ENCODE peak calls at places on chromosomes 5 and 9, in five cellular contexts. H, G, A, S and X are unnamed samples. For H3K9me2, the result is how much of the 10 kb centered on the place peaks cover.

GRCh38 chr5:19256036-19256435 is 732.0 kb downstream of the CDH18 start:
- DNase-seq in H (no peak), A (no peak), G (no peak), S (no peak), X (peak)

GRCh38 chr9:116661037-116661954 is 25.8 kb upstream of the TRIM32 start:
- DNase-seq in H (peak), S (peak), G (peak), A (peak), X (peak)

GRCh38 chr5:13217636-13218035 is 726.9 kb downstream of the DNAH5 start:
- DNase-seq in G (no peak), H (no peak), S (no peak), A (no peak), X (no peak)

GRCh38 chr9:80292231-80292630 is 720.5 kb downstream of the TLE4 start:
- DNase-seq in S (no peak), G (no peak), H (no peak), A (no peak), X (no peak)

GRCh38 chr5:543351-543750 is 19.1 kb upstream of the SLC9A3 start:
- DNase-seq in H (no peak), S (no peak), G (no peak), A (no peak), X (no peak)

GRCh38 chr5:4480528-4481404 is 659.4 kb upstream of the ADAMTS16 start:
- DNase-seq in S (no peak), A (no peak), H (no peak), G (no peak), X (no peak)

GRCh38 chr5:151570512-151571269 is 20.4 kb downstream of the FAT2 start:
- DNase-seq in G (peak), H (no peak), A (peak), S (peak), X (no peak)

GRCh38 chr5:88664630-88665029 is 218.4 kb downstream of the MEF2C start:
- DNase-seq in H (no peak), S (no peak), G (no peak), A (peak), X (no peak)

GRCh38 chr5:1052076-1052475 is 43.5 kb downstream of the NKD2 start:
- DNase-seq in H (no peak), S (no peak), G (no peak), A (peak), X (no peak)

GRCh38 chr5:138843789-138844461 is 31.2 kb downstream of the LRRTM2 start:
- DNase-seq in H (peak), S (no peak), A (no peak), G (no peak), X (no peak)

GRCh38 chr5:79107020-79107796 is 4.4 kb upstream of the BHMT start:
- DNase-seq in G (no peak), A (no peak), H (peak), S (no peak), X (no peak)

GRCh38 chr5:71633255-71634155 is 46.4 kb downstream of the MCCC2 start:
- DNase-seq in A (no peak), G (no peak), H (no peak), S (no peak), X (no peak)

GRCh38 chr5:71629950-71630349 is 42.8 kb downstream of the MCCC2 start:
- DNase-seq in H (no peak), A (no peak), G (no peak), S (no peak), X (no peak)

GRCh38 chr5:71632168-71632567 is 45.0 kb downstream of the MCCC2 start:
- DNase-seq in G (no peak), S (no peak), A (no peak), H (no peak), X (no peak)

GRCh38 chr5:71631070-71631469 is 43.9 kb downstream of the MCCC2 start:
- DNase-seq in H (no peak), A (no peak), S (no peak), G (no peak), X (no peak)
- H3K9me2 ChIP-seq in H (under half), A (under half), S (under half), G (under half), X (under half)

GRCh38 chr9:34653131-34653530 is 1.1 kb downstream of the IL11RA start:
- DNase-seq in G (no peak), A (no peak), S (no peak), H (peak), X (no peak)
- H3K4me3 ChIP-seq in G (no peak), A (no peak), S (no peak), H (peak), X (no peak)

DNA sequence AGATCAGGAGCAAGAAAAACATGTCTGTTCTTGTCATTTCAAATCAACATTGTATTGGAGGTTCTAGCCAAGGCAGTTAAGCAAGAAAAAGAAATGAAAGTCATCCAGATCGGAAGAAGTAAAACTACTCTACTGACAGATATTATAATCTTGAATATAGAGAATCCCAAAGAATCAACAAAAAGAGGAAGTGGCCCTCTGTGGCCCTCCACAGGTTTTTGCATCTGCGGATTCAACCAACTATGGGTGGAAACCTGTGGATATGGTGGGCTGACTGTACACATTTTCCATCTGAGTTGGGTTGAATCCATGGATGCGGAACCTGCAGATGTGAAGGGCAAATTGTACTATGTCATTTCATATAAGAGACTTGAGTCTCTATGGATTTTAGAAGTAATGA is 35.1 kb downstream of the GAS1 start:
- DNase-seq in S (no peak), H (no peak), A (no peak), G (no peak), X (no peak)
- H3K9me2 ChIP-seq in S (under half), H (under half), A (under half), G (under half), X (under half)

DNA sequence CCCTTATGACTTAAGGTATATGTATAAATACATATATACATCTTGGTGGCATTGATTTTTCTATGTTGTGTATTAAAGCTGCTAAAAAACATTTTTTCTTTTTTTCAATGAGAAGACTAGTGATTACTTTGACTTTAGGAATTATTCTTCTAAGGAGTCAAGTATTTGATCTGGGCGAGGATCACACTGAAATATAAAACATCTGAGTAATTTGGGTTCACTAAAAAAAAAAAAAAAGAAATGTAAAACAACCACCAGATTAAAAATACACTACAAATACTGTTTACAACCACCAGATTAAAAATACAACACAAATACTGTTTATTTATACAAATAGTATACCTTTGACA is 9.0 kb downstream of the UBAP1 start:
- DNase-seq in G (no peak), H (peak), S (no peak), A (no peak), X (no peak)
- H3K4me3 ChIP-seq in G (no peak), H (no peak), S (no peak), A (no peak), X (no peak)